ENCODE peak calls at places on chromosomes 3 and 15, in four cellular contexts. One of them, this sample, is unnamed.
A peak's percentile ranks its signal among the peaks of the same experiment; 100 is the strongest.

GRCh38 chr15:71599404-71600225 is 210.7 kb upstream of the NR2E3 start:
- DNase-seq in NCI-H524: no peak
- DNase-seq in fibroblast of the conjunctiva: no peak
- DNase-seq in thoracic aorta: no peak
- DNase-seq in this sample: no peak

GRCh38 chr3:29591579-29591978 is 310.7 kb downstream of the RBMS3 start:
- DNase-seq in NCI-H524: no peak
- DNase-seq in thoracic aorta: no peak
- DNase-seq in fibroblast of the conjunctiva: no peak
- DNase-seq in this sample: no peak

GRCh38 chr3:131723343-131723742 is 220.6 kb upstream of the MRPL3 start:
- DNase-seq in thoracic aorta: no peak
- DNase-seq in fibroblast of the conjunctiva: no peak
- DNase-seq in NCI-H524: no peak
- DNase-seq in this sample: no peak

GRCh38 chr3:113847664-113848461 is 9.3 kb downstream of the GRAMD1C start:
- DNase-seq in thoracic aorta: no peak
- DNase-seq in fibroblast of the conjunctiva: no peak
- DNase-seq in NCI-H524: no peak
- DNase-seq in this sample: no peak

GRCh38 chr15:89457086-89457485 is 39.3 kb downstream of the RHCG start:
- DNase-seq in thoracic aorta: no peak
- DNase-seq in NCI-H524: peak; percentile 10
- DNase-seq in fibroblast of the conjunctiva: no peak
- DNase-seq in this sample: no peak

GRCh38 chr3:15387171-15387581 is 40.2 kb downstream of the METTL6 start:
- DNase-seq in fibroblast of the conjunctiva: no peak
- DNase-seq in NCI-H524: no peak
- DNase-seq in thoracic aorta: no peak
- DNase-seq in this sample: no peak

GRCh38 chr3:100743535-100743934 is 34.2 kb downstream of the TFG start:
- DNase-seq in NCI-H524: no peak
- DNase-seq in fibroblast of the conjunctiva: no peak
- DNase-seq in thoracic aorta: no peak
- DNase-seq in this sample: no peak

GRCh38 chr3:184986490-184986889 is 166.4 kb downstream of the C3orf70 start:
- DNase-seq in thoracic aorta: no peak
- DNase-seq in fibroblast of the conjunctiva: no peak
- DNase-seq in NCI-H524: no peak
- DNase-seq in this sample: no peak

GRCh38 chr3:35737934-35738706 is 98.8 kb downstream of the ARPP21 start:
- DNase-seq in thoracic aorta: no peak
- DNase-seq in fibroblast of the conjunctiva: no peak
- DNase-seq in NCI-H524: no peak
- DNase-seq in this sample: no peak

GRCh38 chr3:138300657-138301056 is 29.0 kb downstream of the NME9 start:
- DNase-seq in thoracic aorta: no peak
- DNase-seq in NCI-H524: no peak
- DNase-seq in fibroblast of the conjunctiva: no peak
- DNase-seq in this sample: no peak

GRCh38 chr3:8324727-8325126 is 176.9 kb upstream of the LMCD1 start:
- DNase-seq in fibroblast of the conjunctiva: peak; percentile 21
- DNase-seq in NCI-H524: no peak
- DNase-seq in thoracic aorta: no peak
- DNase-seq in this sample: no peak

GRCh38 chr3:52439426-52440248 is 5.3 kb downstream of the SEMA3G start:
- DNase-seq in fibroblast of the conjunctiva: no peak
- DNase-seq in thoracic aorta: no peak
- DNase-seq in NCI-H524: no peak
- DNase-seq in this sample: no peak

GRCh38 chr3:100891827-100892226 is 101.4 kb downstream of the ABI3BP start:
- DNase-seq in thoracic aorta: no peak
- DNase-seq in fibroblast of the conjunctiva: no peak
- DNase-seq in NCI-H524: no peak
- DNase-seq in this sample: no peak

GRCh38 chr3:11716576-11717250 is 73.0 kb upstream of the VGLL4 start:
- DNase-seq in NCI-H524: no peak
- DNase-seq in fibroblast of the conjunctiva: no peak
- DNase-seq in thoracic aorta: no peak
- DNase-seq in this sample: no peak

GRCh38 chr15:63044077-63044644 is 1.6 kb downstream of the TPM1 start:
- DNase-seq in NCI-H524: no peak
- DNase-seq in fibroblast of the conjunctiva: no peak
- DNase-seq in thoracic aorta: no peak
- DNase-seq in this sample: no peak

GRCh38 chr15:99361541-99362185 is 110.4 kb downstream of the LRRC28 start:
- DNase-seq in NCI-H524: no peak
- DNase-seq in fibroblast of the conjunctiva: peak; percentile 14
- DNase-seq in thoracic aorta: no peak
- DNase-seq in this sample: no peak

GRCh38 chr15:64845183-64845611 is 3.5 kb downstream of the PLEKHO2 start:
- DNase-seq in NCI-H524: no peak
- DNase-seq in thoracic aorta: no peak
- DNase-seq in fibroblast of the conjunctiva: no peak
- DNase-seq in this sample: no peak

GRCh38 chr15:82159922-82160321 is 102.6 kb downstream of the EFL1 start:
- DNase-seq in thoracic aorta: no peak
- DNase-seq in fibroblast of the conjunctiva: peak; percentile 95
- DNase-seq in NCI-H524: no peak
- DNase-seq in this sample: no peak

GRCh38 chr15:101773496-101774100 is 29.7 kb upstream of the OR4F6 start:
- DNase-seq in thoracic aorta: no peak
- DNase-seq in NCI-H524: no peak
- DNase-seq in fibroblast of the conjunctiva: no peak
- DNase-seq in this sample: no peak

GRCh38 chr3:188558343-188559068 is 404.5 kb downstream of the LPP start:
- DNase-seq in thoracic aorta: no peak
- DNase-seq in NCI-H524: no peak
- DNase-seq in fibroblast of the conjunctiva: no peak
- DNase-seq in this sample: no peak

GRCh38 chr15:101050647-101051290 is 131.6 kb downstream of the LRRK1 start:
- DNase-seq in NCI-H524: no peak
- DNase-seq in thoracic aorta: no peak
- DNase-seq in fibroblast of the conjunctiva: no peak
- DNase-seq in this sample: no peak

GRCh38 chr15:83108266-83109219 is 1.1 kb downstream of the TM6SF1 start:
- DNase-seq in thoracic aorta: no peak
- DNase-seq in NCI-H524: no peak
- DNase-seq in fibroblast of the conjunctiva: peak; percentile 9
- DNase-seq in this sample: no peak

GRCh38 chr3:99716463-99716995 is 78.1 kb downstream of the COL8A1 start:
- DNase-seq in thoracic aorta: no peak
- DNase-seq in fibroblast of the conjunctiva: no peak
- DNase-seq in NCI-H524: no peak
- DNase-seq in this sample: no peak

GRCh38 chr3:171187706-171188290 is 161.3 kb upstream of the SLC2A2 start:
- DNase-seq in thoracic aorta: no peak
- DNase-seq in NCI-H524: peak; percentile 41
- DNase-seq in fibroblast of the conjunctiva: no peak
- DNase-seq in this sample: no peak

GRCh38 chr15:65044724-65045481 is at the start of gene SLC51B:
- DNase-seq in NCI-H524: peak; percentile 87
- DNase-seq in fibroblast of the conjunctiva: no peak
- DNase-seq in thoracic aorta: no peak
- DNase-seq in this sample: no peak

GRCh38 chr15:60000824-60001641 is 3.1 kb upstream of the FOXB1 start:
- DNase-seq in fibroblast of the conjunctiva: no peak
- DNase-seq in NCI-H524: no peak
- DNase-seq in thoracic aorta: no peak
- DNase-seq in this sample: no peak

GRCh38 chr3:194973366-194974000 is 287.8 kb downstream of the FAM43A start:
- DNase-seq in NCI-H524: no peak
- DNase-seq in fibroblast of the conjunctiva: no peak
- DNase-seq in thoracic aorta: no peak
- DNase-seq in this sample: no peak

GRCh38 chr15:28114721-28115622 is 15.9 kb upstream of the OCA2 start:
- DNase-seq in thoracic aorta: no peak
- DNase-seq in NCI-H524: no peak
- DNase-seq in fibroblast of the conjunctiva: no peak
- DNase-seq in this sample: no peak

GRCh38 chr3:166902374-166902773 is 477.7 kb downstream of the ZBBX start:
- DNase-seq in NCI-H524: no peak
- DNase-seq in thoracic aorta: no peak
- DNase-seq in fibroblast of the conjunctiva: no peak
- DNase-seq in this sample: no peak

GRCh38 chr3:152331018-152331541 is 62.4 kb downstream of the MBNL1 start:
- DNase-seq in NCI-H524: no peak
- DNase-seq in fibroblast of the conjunctiva: peak; percentile 45
- DNase-seq in thoracic aorta: no peak
- DNase-seq in this sample: no peak

GRCh38 chr3:22537560-22537959 is 665.6 kb upstream of the UBE2E2 start:
- DNase-seq in NCI-H524: no peak
- DNase-seq in fibroblast of the conjunctiva: no peak
- DNase-seq in thoracic aorta: no peak
- DNase-seq in this sample: no peak

GRCh38 chr3:24936574-24936973 is 441.9 kb upstream of the THRB start:
- DNase-seq in NCI-H524: no peak
- DNase-seq in thoracic aorta: no peak
- DNase-seq in fibroblast of the conjunctiva: no peak
- DNase-seq in this sample: no peak

GRCh38 chr3:192566706-192567290 is 160.5 kb downstream of the FGF12 start:
- DNase-seq in thoracic aorta: peak; percentile 36
- DNase-seq in NCI-H524: peak; percentile 55
- DNase-seq in fibroblast of the conjunctiva: peak; percentile 82
- DNase-seq in this sample: no peak

GRCh38 chr3:31462050-31462569 is 70.6 kb upstream of the STT3B start:
- DNase-seq in NCI-H524: no peak
- DNase-seq in fibroblast of the conjunctiva: no peak
- DNase-seq in thoracic aorta: no peak
- DNase-seq in this sample: no peak

GRCh38 chr3:127081001-127081720 is 98.2 kb downstream of the PLXNA1 start:
- DNase-seq in fibroblast of the conjunctiva: no peak
- DNase-seq in thoracic aorta: no peak
- DNase-seq in NCI-H524: no peak
- DNase-seq in this sample: no peak

GRCh38 chr15:67468431-67468830 is 52.5 kb upstream of the C15orf61 start:
- DNase-seq in fibroblast of the conjunctiva: no peak
- DNase-seq in thoracic aorta: no peak
- DNase-seq in NCI-H524: no peak
- DNase-seq in this sample: no peak

GRCh38 chr3:177760803-177761202 is 563.5 kb upstream of the TBL1XR1 start:
- DNase-seq in thoracic aorta: no peak
- DNase-seq in fibroblast of the conjunctiva: no peak
- DNase-seq in NCI-H524: no peak
- DNase-seq in this sample: no peak